ENCODE peak calls at places on chromosome 4, in five cellular contexts. F is HFF-Myc, E is activated B cell treated with CpG ODN at 0.5 μM for 24 hours, J is fibroblast of mammary gland, W is IMR-90. T is an unnamed sample.

GRCh38 chr4:151908734-151909497 is 148.1 kb upstream of the GATB start:
- DNase-seq in F (no peak), J (no peak), E (no peak), W (no peak), T (no peak)

GRCh38 chr4:143035661-143036060 is 149.1 kb upstream of the USP38 start:
- DNase-seq in J (no peak), W (no peak), E (no peak), F (no peak), T (no peak)

GRCh38 chr4:174591243-174592021 is 69.1 kb upstream of the HPGD start:
- DNase-seq in W (no peak), E (no peak), J (no peak), F (no peak), T (peak; percentile 6)

GRCh38 chr4:94523617-94524016 is 71.9 kb downstream of the PDLIM5 start:
- DNase-seq in F (no peak), E (no peak), J (peak; percentile 52), W (peak; percentile 59), T (no peak)

GRCh38 chr4:105683038-105683437 is 25.5 kb downstream of the INTS12 start:
- DNase-seq in W (no peak), F (no peak), J (no peak), E (no peak), T (no peak)

GRCh38 chr4:2798399-2799301 is 5.8 kb downstream of the SH3BP2 start:
- DNase-seq in J (no peak), E (peak; percentile 37), W (no peak), F (no peak), T (peak; percentile 83)

GRCh38 chr4:105092768-105093167 is 53.9 kb upstream of the TET2 start:
- DNase-seq in E (no peak), J (peak; percentile 68), W (peak; percentile 48), F (no peak), T (no peak)

GRCh38 chr4:48268956-48269860 is at the start of gene TEC:
- DNase-seq in J (peak; percentile 56), F (no peak), W (no peak), E (peak; percentile 62), T (peak; percentile 44)

GRCh38 chr4:110643096-110643495 is 20.2 kb upstream of the PITX2 start:
- DNase-seq in E (no peak), J (no peak), F (no peak), W (no peak), T (no peak)

GRCh38 chr4:1053080-1053661 is 41.7 kb downstream of the FGFRL1 start:
- DNase-seq in J (peak; percentile 60), E (peak; percentile 4), F (no peak), W (peak; percentile 86), T (no peak)

GRCh38 chr4:14871676-14872430 is 130.4 kb upstream of the CPEB2 start:
- DNase-seq in E (no peak), W (no peak), F (no peak), J (peak; percentile 40), T (no peak)

DNA sequence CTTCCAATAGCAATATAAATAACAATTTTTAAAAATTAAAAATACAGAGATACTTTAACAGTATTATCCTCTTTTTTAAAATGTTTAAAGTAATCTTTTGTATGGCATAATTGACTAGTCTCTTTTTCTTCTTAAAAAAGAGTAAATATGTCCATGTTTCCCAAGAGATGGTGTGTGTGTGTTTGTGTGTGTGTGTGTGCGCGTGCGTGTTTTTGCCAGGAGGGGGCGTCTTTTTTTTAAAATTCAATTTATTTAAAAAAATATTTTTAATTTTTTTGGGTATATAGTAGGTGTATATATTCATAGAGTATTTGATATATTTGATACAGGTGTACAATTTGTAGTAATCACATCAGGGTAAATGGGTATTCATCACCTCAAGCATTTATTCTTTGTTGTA is 1073.7 kb downstream of the PCDH7 start:
- DNase-seq in E (no peak), F (no peak), W (no peak), J (peak; percentile 1), T (no peak)
- TF ChIP-seq CTCF in E (no peak), F (peak; percentile 12), W (peak; percentile 13), J (peak; percentile 11), T (no peak)

GRCh38 chr4:66558651-66559050 is 888.4 kb upstream of the EPHA5 start:
- DNase-seq in E (no peak), J (no peak), W (no peak), F (no peak), T (no peak)
- TF ChIP-seq CTCF in E (no peak), J (no peak), W (no peak), F (no peak), T (no peak)

GRCh38 chr4:121071640-121072037 is 696 bp downstream of the NDNF start:
- DNase-seq in W (no peak), F (no peak), E (no peak), J (no peak), T (no peak)

GRCh38 chr4:121070274-121070673 is 2.1 kb downstream of the NDNF start:
- DNase-seq in W (no peak), F (no peak), E (no peak), J (no peak), T (no peak)

GRCh38 chr4:121072080-121072835 is at the start of gene NDNF:
- DNase-seq in J (peak; percentile 26), E (no peak), W (peak; percentile 6), F (no peak), T (peak; percentile 51)

GRCh38 chr4:121069419-121069818 is 2.9 kb downstream of the NDNF start:
- DNase-seq in E (no peak), W (no peak), J (no peak), F (no peak), T (no peak)

GRCh38 chr4:121070696-121071639 is 1.4 kb downstream of the NDNF start:
- DNase-seq in W (no peak), E (no peak), F (no peak), J (peak; percentile 47), T (peak; percentile 28)
- TF ChIP-seq CTCF in W (no peak), E (no peak), F (peak; percentile 28), J (peak; percentile 40), T (no peak)

GRCh38 chr4:18075823-18076433 is 54.4 kb upstream of the LCORL start:
- DNase-seq in E (no peak), F (no peak), J (peak; percentile 38), W (peak; percentile 12), T (no peak)
- TF ChIP-seq CTCF in E (no peak), F (peak; percentile 47), J (peak; percentile 36), W (peak; percentile 24), T (peak; percentile 19)

GRCh38 chr4:162126754-162127153 is 37.0 kb downstream of the FSTL5 start:
- DNase-seq in F (no peak), E (no peak), J (no peak), W (no peak), T (no peak)

GRCh38 chr4:162131256-162131655 is 32.5 kb downstream of the FSTL5 start:
- DNase-seq in E (no peak), W (no peak), J (no peak), F (no peak), T (no peak)
- TF ChIP-seq CTCF in E (no peak), W (no peak), J (no peak), F (peak; percentile 17), T (no peak)

DNA sequence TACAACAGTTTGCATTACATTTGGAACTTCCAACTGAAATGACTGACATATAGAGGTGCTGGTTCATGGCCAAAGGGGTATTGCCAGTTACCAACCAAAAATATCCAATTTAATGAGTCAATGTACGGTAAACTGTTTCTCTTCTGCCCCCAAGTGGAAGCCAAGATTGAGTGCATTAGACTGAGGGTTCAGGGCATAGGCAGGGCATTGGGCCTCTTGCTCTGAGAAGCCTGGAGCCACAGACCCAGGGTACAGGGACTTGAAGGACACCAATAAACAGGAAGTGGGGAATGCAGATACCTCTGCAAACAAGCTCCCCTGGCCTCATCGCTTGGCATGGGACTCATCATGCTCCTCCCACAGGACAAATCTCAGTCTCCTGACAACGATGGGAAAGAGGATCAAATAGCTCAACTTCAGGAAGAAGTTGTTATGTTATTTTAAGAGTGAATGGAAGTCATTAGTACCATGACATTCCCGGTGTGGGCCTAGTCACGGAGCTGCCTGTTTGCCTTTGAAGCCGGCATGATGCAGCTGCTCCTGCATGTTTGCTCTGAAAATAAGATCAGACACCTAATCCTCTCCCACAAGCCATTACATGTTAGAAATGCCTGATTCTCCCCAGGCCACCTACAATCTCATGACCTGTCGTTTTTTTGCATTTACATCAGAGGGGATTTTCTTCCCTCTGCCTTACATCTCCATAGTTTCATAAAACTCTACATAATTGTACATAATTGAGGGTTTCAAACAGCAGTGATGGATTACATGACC is 224.2 kb downstream of the RCHY1 start:
- DNase-seq in F (no peak), J (peak; percentile 28), W (no peak), E (no peak), T (peak; percentile 6)
- TF ChIP-seq CTCF in F (no peak), J (peak; percentile 32), W (peak; percentile 35), E (peak; percentile 25), T (peak; percentile 47)

T was measured in GM13976.